ENCODE peak calls at places on chromosomes 13 and 19, in four cellular contexts. W is H9, K is IMR-90, Q is H1. J is an unnamed sample.

GRCh38 chr13:25478186-25478585 is 106.4 kb downstream of the ATP8A2 start:
- DNase-seq in W (no peak), K (no peak), Q (no peak), J (peak; percentile 48)

GRCh38 chr13:32515246-32515645 is 23.3 kb downstream of the N4BP2L2 start:
- DNase-seq in K (peak; percentile 52), Q (no peak), W (no peak), J (no peak)

GRCh38 chr13:29543230-29544215 is 52.0 kb downstream of the SLC7A1 start:
- DNase-seq in Q (peak; percentile 13), K (peak; percentile 60), W (peak; percentile 47), J (peak; percentile 93)

GRCh38 chr19:33383722-33384292 is 10.3 kb downstream of the CEBPG start:
- DNase-seq in K (no peak), Q (no peak), W (no peak), J (no peak)

GRCh38 chr13:46846736-46847135 is 49.8 kb upstream of the ESD start:
- DNase-seq in W (no peak), K (no peak), Q (no peak), J (no peak)

GRCh38 chr19:3977242-3978143 is 6.6 kb upstream of the DAPK3 start:
- DNase-seq in W (peak; percentile 59), Q (no peak), K (no peak), J (peak; percentile 62)

GRCh38 chr13:31385534-31385933 is 185.8 kb downstream of the B3GLCT start:
- DNase-seq in W (no peak), Q (no peak), K (no peak), J (no peak)

GRCh38 chr19:11673608-11674041 is 65.1 kb downstream of the ZNF823 start:
- DNase-seq in Q (peak; percentile 44), K (peak; percentile 55), W (peak; percentile 87), J (peak; percentile 86)

GRCh38 chr19:7918615-7919421 is 1.3 kb upstream of the SNAPC2 start:
- DNase-seq in K (no peak), W (no peak), Q (no peak), J (no peak)

GRCh38 chr19:17294051-17294891 is 9.0 kb downstream of the ABHD8 start:
- DNase-seq in K (no peak), Q (no peak), W (peak; percentile 88), J (peak; percentile 77)

GRCh38 chr19:36136975-36137686 is 2.7 kb upstream of the CAPNS1 start:
- DNase-seq in W (no peak), Q (no peak), K (peak; percentile 23), J (peak; percentile 21)

GRCh38 chr19:4338441-4339350 is at the start of gene STAP2:
- DNase-seq in Q (no peak), K (no peak), W (peak; percentile 76), J (peak; percentile 51)

GRCh38 chr19:54189668-54190502 is 505 bp upstream of the MBOAT7 start:
- DNase-seq in Q (peak; percentile 100), W (peak; percentile 100), K (peak; percentile 100), J (peak; percentile 100)

GRCh38 chr19:54192972-54193371 is 1.9 kb downstream of the TSEN34 start:
- DNase-seq in K (no peak), Q (no peak), W (no peak), J (no peak)

GRCh38 chr19:54190503-54190941 is 586 bp upstream of the TSEN34 start:
- DNase-seq in W (peak; percentile 98), Q (peak; percentile 99), K (peak; percentile 99), J (peak; percentile 100)

GRCh38 chr19:54190942-54191670 is at the start of gene TSEN34:
- DNase-seq in Q (no peak), K (peak; percentile 75), W (peak; percentile 84), J (peak; percentile 64)

GRCh38 chr19:54191671-54192453 is 754 bp downstream of the TSEN34 start:
- DNase-seq in W (no peak), K (peak; percentile 33), Q (no peak), J (no peak)
- H3K56ac ChIP-seq in W (no peak overlapping the region), K (peak overlapping the region; percentile 16), Q (no peak overlapping the region), J (peak overlapping the region; percentile 98)

GRCh38 chr19:31943778-31944177 is 401.6 kb upstream of the ZNF507 start:
- DNase-seq in W (no peak), K (no peak), Q (no peak), J (no peak)
- H3K56ac ChIP-seq in W (no peak overlapping the region), K (no peak overlapping the region), Q (no peak overlapping the region), J (no peak overlapping the region)

DNA sequence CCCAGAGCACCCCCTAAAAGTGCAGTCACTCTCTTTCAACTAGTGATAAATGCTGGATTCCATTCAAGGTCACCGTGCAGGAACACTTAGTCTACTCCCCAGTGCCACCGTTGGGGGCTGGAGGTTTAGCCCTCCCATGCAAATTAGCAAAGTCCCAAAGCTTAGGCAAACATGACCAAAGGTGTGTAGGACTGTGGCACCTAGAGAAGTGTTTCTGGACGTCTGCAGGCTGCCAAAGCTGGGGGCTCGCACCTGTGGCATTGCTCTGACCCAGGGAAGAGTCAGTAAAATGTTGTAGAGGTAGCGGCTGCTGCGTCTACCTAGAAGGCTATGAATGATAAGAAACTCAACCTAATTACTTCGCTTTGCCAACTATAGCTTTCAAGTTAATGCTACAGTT is 13.9 kb downstream of the COL4A1 start:
- DNase-seq in Q (no peak), W (no peak), K (no peak), J (no peak)
- H3K56ac ChIP-seq in Q (no peak overlapping the region), W (no peak overlapping the region), K (no peak overlapping the region), J (no peak overlapping the region)

GRCh38 chr19:30871979-30872378 is 477.3 kb downstream of the TSHZ3 start:
- DNase-seq in K (no peak), Q (no peak), W (peak; percentile 5), J (no peak)
- H3K56ac ChIP-seq in K (no peak overlapping the region), Q (no peak overlapping the region), W (no peak overlapping the region), J (no peak overlapping the region)

GRCh38 chr19:28051047-28051446 is 1161.9 kb downstream of the UQCRFS1 start:
- DNase-seq in Q (no peak), W (peak; percentile 22), K (no peak), J (peak; percentile 3)
- H3K56ac ChIP-seq in Q (no peak overlapping the region), W (no peak overlapping the region), K (no peak overlapping the region), J (no peak overlapping the region)

J was measured in mesendoderm.